ENCODE peak calls at places on chromosomes 7 and 10, in five cellular contexts. K, X, Q, H and P are unnamed samples.

GRCh38 chr10:14609178-14609577 is 165.5 kb downstream of the FAM107B start:
- DNase-seq in K (no peak), X (no peak), Q (no peak), H (no peak), P (no peak)

GRCh38 chr7:137774793-137775201 is 72.0 kb downstream of the DGKI start:
- DNase-seq in K (no peak), X (peak), Q (no peak), H (no peak), P (no peak)

GRCh38 chr10:16562891-16563290 is 41.2 kb upstream of the C1QL3 start:
- DNase-seq in K (no peak), X (no peak), Q (no peak), H (no peak), P (no peak)

GRCh38 chr10:110311357-110311949 is 6.7 kb upstream of the SMNDC1 start:
- DNase-seq in K (peak), X (peak), Q (no peak), H (peak), P (no peak)

GRCh38 chr7:157612009-157612663 is 275.3 kb downstream of the DNAJB6 start:
- DNase-seq in K (no peak), X (no peak), Q (peak), H (no peak), P (no peak)

GRCh38 chr10:131491195-131491594 is 179.7 kb upstream of the TCERG1L start:
- DNase-seq in K (no peak), X (no peak), Q (no peak), H (no peak), P (no peak)

GRCh38 chr7:28089120-28089714 is 91.4 kb downstream of the JAZF1 start:
- DNase-seq in K (no peak), X (no peak), Q (no peak), H (no peak), P (no peak)

GRCh38 chr10:58570979-58571378 is 58.3 kb downstream of the BICC1 start:
- DNase-seq in K (no peak), X (no peak), Q (no peak), H (no peak), P (no peak)

GRCh38 chr7:106056513-106057203 is 55.5 kb downstream of the SYPL1 start:
- DNase-seq in K (peak), X (peak), Q (peak), H (peak), P (no peak)

GRCh38 chr10:30755474-30755873 is 125.9 kb upstream of the LYZL2 start:
- DNase-seq in K (no peak), X (no peak), Q (no peak), H (no peak), P (no peak)

GRCh38 chr10:99316374-99316773 is 12.8 kb upstream of the CNNM1 start:
- DNase-seq in K (no peak), X (no peak), Q (no peak), H (no peak), P (no peak)

GRCh38 chr7:142584765-142585164 is 164.5 kb upstream of the PRSS1 start:
- DNase-seq in K (no peak), X (no peak), Q (no peak), H (no peak), P (no peak)

GRCh38 chr7:98917331-98917730 is 39.0 kb downstream of the TRRAP start:
- DNase-seq in K (no peak), X (no peak), Q (no peak), H (no peak), P (peak)

GRCh38 chr7:77464589-77464988 is 48.4 kb upstream of the GSAP start:
- DNase-seq in K (no peak), X (no peak), Q (no peak), H (no peak), P (no peak)

GRCh38 chr7:142632291-142633134 is 116.8 kb upstream of the PRSS1 start:
- DNase-seq in K (peak), X (peak), Q (peak), H (peak), P (peak)

GRCh38 chr7:46256870-46257528 is 335.9 kb upstream of the IGFBP3 start:
- DNase-seq in K (no peak), X (no peak), Q (no peak), H (no peak), P (no peak)

GRCh38 chr7:28086198-28086597 is 94.4 kb downstream of the JAZF1 start:
- DNase-seq in K (no peak), X (no peak), Q (no peak), H (no peak), P (no peak)

GRCh38 chr10:25493122-25493893 is 318.5 kb downstream of the GPR158 start:
- DNase-seq in K (no peak), X (peak), Q (no peak), H (no peak), P (no peak)

GRCh38 chr7:86968618-86969017 is 90.8 kb downstream of the ELAPOR2 start:
- DNase-seq in K (no peak), X (no peak), Q (no peak), H (peak), P (no peak)

GRCh38 chr10:124106241-124106905 is 13.0 kb upstream of the CHST15 start:
- DNase-seq in K (peak), X (peak), Q (peak), H (no peak), P (no peak)

GRCh38 chr7:76338298-76339084 is 20.3 kb downstream of the YWHAG start:
- DNase-seq in K (no peak), X (no peak), Q (no peak), H (no peak), P (no peak)

GRCh38 chr10:25556457-25556856 is 377.6 kb upstream of the MYO3A start:
- DNase-seq in K (no peak), X (peak), Q (no peak), H (no peak), P (no peak)

GRCh38 chr10:689433-690226 is at the start of gene DIP2C:
- DNase-seq in K (peak), X (peak), Q (peak), H (peak), P (peak)

GRCh38 chr10:103493362-103493871 is at the start of gene NEURL1:
- DNase-seq in K (peak), X (no peak), Q (no peak), H (no peak), P (no peak)

GRCh38 chr7:104971290-104972071 is 42.5 kb upstream of the KMT2E start:
- DNase-seq in K (no peak), X (peak), Q (peak), H (peak), P (no peak)

GRCh38 chr10:35913628-35914027 is 271.5 kb upstream of the FZD8 start:
- DNase-seq in K (no peak), X (peak), Q (no peak), H (no peak), P (no peak)

GRCh38 chr10:88254091-88254490 is 329.0 kb downstream of the RNLS start:
- DNase-seq in K (no peak), X (peak), Q (no peak), H (no peak), P (no peak)

GRCh38 chr7:70506463-70506862 is 625.5 kb upstream of the GALNT17 start:
- DNase-seq in K (no peak), X (no peak), Q (no peak), H (no peak), P (no peak)
- TF ChIP-seq CTCF in K (no peak), X (no peak), Q (no peak), H (no peak), P (peak)

GRCh38 chr10:132884691-132885271 is 57.6 kb downstream of the CFAP46 start:
- DNase-seq in K (peak), X (no peak), Q (peak), H (no peak), P (peak)

GRCh38 chr10:132884041-132884440 is 58.3 kb downstream of the CFAP46 start:
- DNase-seq in K (peak), X (no peak), Q (peak), H (no peak), P (peak)

GRCh38 chr10:132885451-132886210 is 56.7 kb downstream of the CFAP46 start:
- DNase-seq in K (peak), X (no peak), Q (peak), H (no peak), P (peak)

GRCh38 chr10:132889091-132889490 is 53.3 kb downstream of the CFAP46 start:
- DNase-seq in K (peak), X (no peak), Q (peak), H (no peak), P (peak)

GRCh38 chr10:132886211-132887099 is 55.9 kb downstream of the CFAP46 start:
- DNase-seq in K (peak), X (no peak), Q (peak), H (no peak), P (peak)
- TF ChIP-seq CTCF in K (no peak), X (no peak), Q (no peak), H (no peak), P (no peak)

GRCh38 chr7:81574723-81575326 is 195.0 kb downstream of the HGF start:
- DNase-seq in K (no peak), X (no peak), Q (no peak), H (no peak), P (no peak)
- TF ChIP-seq CTCF in K (no peak), X (no peak), Q (no peak), H (no peak), P (no peak)

DNA sequence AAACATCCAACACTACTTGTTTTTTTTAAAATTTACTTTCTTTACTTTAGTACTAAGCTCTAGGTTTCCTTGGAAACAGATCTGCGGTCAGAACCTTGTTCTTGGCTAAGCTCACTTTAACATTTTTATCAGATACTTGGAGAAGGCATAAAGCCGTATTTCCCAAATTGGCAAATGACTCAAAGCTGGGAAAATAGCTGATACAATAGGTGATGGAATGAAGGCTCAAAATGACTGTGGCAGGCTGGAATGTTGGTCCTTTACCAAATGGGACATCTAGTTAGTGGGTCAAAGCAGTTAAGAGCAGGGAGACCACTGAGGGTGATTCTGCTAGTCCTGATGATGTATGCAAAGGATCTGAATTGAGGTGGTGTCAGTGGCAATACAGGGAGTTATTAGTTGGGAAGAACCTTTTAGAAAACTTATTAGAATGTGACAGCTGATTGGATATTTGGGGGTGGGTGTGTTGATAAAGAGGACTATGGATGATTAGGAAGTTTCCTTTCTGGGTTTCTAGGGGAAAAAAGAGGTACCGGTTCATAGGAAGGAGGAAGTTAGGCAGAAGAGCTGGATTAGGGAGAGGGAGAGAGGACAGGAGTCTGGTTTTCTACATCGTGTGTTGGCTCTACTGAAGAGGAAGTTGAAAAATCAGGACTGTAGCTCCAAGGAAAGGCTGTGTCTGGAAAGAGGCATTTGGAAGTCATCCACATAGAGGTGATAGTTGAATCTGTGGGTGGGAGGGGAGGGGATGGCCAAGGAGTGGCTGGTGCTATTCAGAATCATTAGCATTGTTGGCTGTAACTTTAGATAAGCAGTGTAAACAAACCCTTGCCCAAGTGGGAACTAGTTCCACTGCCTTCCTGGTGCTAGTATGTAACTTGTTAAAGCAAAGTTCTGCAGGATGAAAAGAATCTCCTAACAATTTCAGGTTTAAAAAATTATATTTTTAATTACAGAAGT is 13.1 kb downstream of the PLCE1 start:
- DNase-seq in K (no peak), X (peak), Q (peak), H (peak), P (no peak)
- TF ChIP-seq CTCF in K (no peak), X (no peak), Q (no peak), H (no peak), P (no peak)

DNA sequence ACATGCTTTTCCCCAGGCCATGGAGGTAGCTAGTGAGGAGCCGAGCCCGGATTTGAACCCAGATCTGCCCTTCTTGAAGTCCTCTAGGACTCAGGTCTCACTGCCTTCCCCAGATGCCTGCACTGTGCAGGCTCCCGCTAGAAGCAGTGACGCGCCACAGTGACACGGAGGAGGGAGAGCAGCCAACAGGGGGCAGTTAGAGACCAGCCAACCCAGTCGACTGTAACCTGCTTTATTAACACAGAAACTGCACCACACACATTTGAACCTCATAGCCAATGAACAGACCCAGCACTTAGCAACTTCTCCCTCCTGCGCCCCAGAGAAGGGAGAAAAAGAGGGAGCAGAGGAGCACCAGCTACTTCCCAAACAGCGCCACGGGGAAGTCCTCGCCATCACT is 27.4 kb downstream of the PILRA start:
- DNase-seq in K (no peak), X (no peak), Q (peak), H (no peak), P (no peak)
- TF ChIP-seq CTCF in K (no peak), X (peak), Q (no peak), H (no peak), P (peak)

GRCh38 chr7:13279854-13280435 is 592.5 kb downstream of the ARL4A start:
- DNase-seq in K (no peak), X (peak), Q (no peak), H (no peak), P (no peak)
- TF ChIP-seq CTCF in K (no peak), X (no peak), Q (no peak), H (peak), P (peak)

DNA sequence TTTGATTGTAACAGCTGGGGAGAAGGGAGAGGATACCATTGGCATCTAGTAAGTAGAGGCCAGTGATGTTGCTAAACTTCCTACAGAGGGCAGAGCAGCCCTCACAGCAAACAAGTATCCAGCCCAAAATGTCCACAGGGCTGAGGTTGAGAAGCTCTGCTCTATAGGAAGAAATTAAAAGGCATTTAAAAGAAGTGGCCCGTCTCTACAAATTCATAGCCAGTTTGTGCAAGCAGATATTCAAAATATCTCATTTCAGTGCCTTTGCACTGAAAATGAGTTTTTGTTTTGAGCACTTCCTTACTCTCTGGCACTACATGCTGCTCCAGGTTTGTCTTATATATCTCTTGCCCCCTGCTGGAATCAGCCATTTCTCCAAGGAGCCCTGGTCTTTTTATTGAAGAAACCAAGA is 330.0 kb downstream of the BBS9 start:
- DNase-seq in K (no peak), X (peak), Q (no peak), H (no peak), P (no peak)
- TF ChIP-seq CTCF in K (no peak), X (peak), Q (no peak), H (peak), P (peak)